ENCODE peak calls at places on chromosomes 12 and 14, in six cellular contexts. One of them, this sample, is unnamed.

GRCh38 chr12:122852336-122853275 is 17.3 kb downstream of the HIP1R start:
- DNase-seq in stimulated activated CD4-positive, alpha-beta T cell treated with anti-CD3 and anti-CD28 coated beads, Interleukin-2, amount 100 ng/mL, for 4 hours: no peak
- DNase-seq in cardiac muscle cell: no peak
- DNase-seq in HEK293T: no peak
- DNase-seq in hepatocyte: no peak
- DNase-seq in RPMI8226: no peak
- DNase-seq in this sample: no peak

GRCh38 chr14:77882098-77882497 is 82.2 kb downstream of the ADCK1 start:
- DNase-seq in stimulated activated CD4-positive, alpha-beta T cell treated with anti-CD3 and anti-CD28 coated beads, Interleukin-2, amount 100 ng/mL, for 4 hours: no peak
- DNase-seq in cardiac muscle cell: peak; percentile 14
- DNase-seq in HEK293T: no peak
- DNase-seq in hepatocyte: peak; percentile 39
- DNase-seq in RPMI8226: peak; percentile 69
- DNase-seq in this sample: no peak

GRCh38 chr12:80044694-80045046 is 54.7 kb upstream of the OTOGL start:
- DNase-seq in stimulated activated CD4-positive, alpha-beta T cell treated with anti-CD3 and anti-CD28 coated beads, Interleukin-2, amount 100 ng/mL, for 4 hours: no peak
- DNase-seq in cardiac muscle cell: peak; percentile 73
- DNase-seq in HEK293T: no peak
- DNase-seq in hepatocyte: no peak
- DNase-seq in RPMI8226: no peak
- DNase-seq in this sample: no peak

GRCh38 chr12:92827836-92828431 is 101.2 kb downstream of the EEA1 start:
- DNase-seq in stimulated activated CD4-positive, alpha-beta T cell treated with anti-CD3 and anti-CD28 coated beads, Interleukin-2, amount 100 ng/mL, for 4 hours: peak; percentile 16
- DNase-seq in cardiac muscle cell: peak; percentile 68
- DNase-seq in HEK293T: peak; percentile 45
- DNase-seq in hepatocyte: peak; percentile 43
- DNase-seq in RPMI8226: peak; percentile 49
- DNase-seq in this sample: peak; percentile 54

GRCh38 chr12:124392271-124392990 is 97.5 kb downstream of the RFLNA start:
- DNase-seq in stimulated activated CD4-positive, alpha-beta T cell treated with anti-CD3 and anti-CD28 coated beads, Interleukin-2, amount 100 ng/mL, for 4 hours: no peak
- DNase-seq in cardiac muscle cell: no peak
- DNase-seq in HEK293T: peak; percentile 29
- DNase-seq in hepatocyte: no peak
- DNase-seq in RPMI8226: no peak
- DNase-seq in this sample: peak; percentile 8

GRCh38 chr12:121145221-121145620 is 12.5 kb downstream of the P2RX7 start:
- DNase-seq in stimulated activated CD4-positive, alpha-beta T cell treated with anti-CD3 and anti-CD28 coated beads, Interleukin-2, amount 100 ng/mL, for 4 hours: peak; percentile 26
- DNase-seq in cardiac muscle cell: peak; percentile 35
- DNase-seq in HEK293T: no peak
- DNase-seq in hepatocyte: no peak
- DNase-seq in RPMI8226: no peak
- DNase-seq in this sample: no peak

GRCh38 chr14:65260786-65261185 is 151.7 kb upstream of the FUT8 start:
- DNase-seq in stimulated activated CD4-positive, alpha-beta T cell treated with anti-CD3 and anti-CD28 coated beads, Interleukin-2, amount 100 ng/mL, for 4 hours: no peak
- DNase-seq in cardiac muscle cell: peak; percentile 60
- DNase-seq in HEK293T: no peak
- DNase-seq in hepatocyte: no peak
- DNase-seq in RPMI8226: no peak
- DNase-seq in this sample: no peak

GRCh38 chr12:66653801-66654200 is 25.1 kb downstream of the GRIP1 start:
- DNase-seq in stimulated activated CD4-positive, alpha-beta T cell treated with anti-CD3 and anti-CD28 coated beads, Interleukin-2, amount 100 ng/mL, for 4 hours: no peak
- DNase-seq in cardiac muscle cell: no peak
- DNase-seq in HEK293T: no peak
- DNase-seq in hepatocyte: no peak
- DNase-seq in RPMI8226: no peak
- DNase-seq in this sample: no peak

GRCh38 chr14:63986789-63987533 is 134.2 kb downstream of the SYNE2 start:
- DNase-seq in stimulated activated CD4-positive, alpha-beta T cell treated with anti-CD3 and anti-CD28 coated beads, Interleukin-2, amount 100 ng/mL, for 4 hours: no peak
- DNase-seq in cardiac muscle cell: peak; percentile 93
- DNase-seq in HEK293T: no peak
- DNase-seq in hepatocyte: peak; percentile 30
- DNase-seq in RPMI8226: no peak
- DNase-seq in this sample: no peak

GRCh38 chr12:92369061-92369460 is 223.4 kb upstream of the BTG1 start:
- DNase-seq in stimulated activated CD4-positive, alpha-beta T cell treated with anti-CD3 and anti-CD28 coated beads, Interleukin-2, amount 100 ng/mL, for 4 hours: no peak
- DNase-seq in cardiac muscle cell: no peak
- DNase-seq in HEK293T: no peak
- DNase-seq in hepatocyte: no peak
- DNase-seq in RPMI8226: no peak
- DNase-seq in this sample: no peak

GRCh38 chr12:75260316-75260715 is 50.7 kb upstream of the KCNC2 start:
- DNase-seq in stimulated activated CD4-positive, alpha-beta T cell treated with anti-CD3 and anti-CD28 coated beads, Interleukin-2, amount 100 ng/mL, for 4 hours: no peak
- DNase-seq in cardiac muscle cell: no peak
- DNase-seq in HEK293T: no peak
- DNase-seq in hepatocyte: no peak
- DNase-seq in RPMI8226: no peak
- DNase-seq in this sample: no peak

GRCh38 chr12:50740307-50740706 is 23.6 kb upstream of the ATF1 start:
- DNase-seq in stimulated activated CD4-positive, alpha-beta T cell treated with anti-CD3 and anti-CD28 coated beads, Interleukin-2, amount 100 ng/mL, for 4 hours: no peak
- DNase-seq in cardiac muscle cell: no peak
- DNase-seq in HEK293T: no peak
- DNase-seq in hepatocyte: no peak
- DNase-seq in RPMI8226: no peak
- DNase-seq in this sample: no peak

GRCh38 chr14:91257328-91258020 is 13.0 kb upstream of the GPR68 start:
- DNase-seq in stimulated activated CD4-positive, alpha-beta T cell treated with anti-CD3 and anti-CD28 coated beads, Interleukin-2, amount 100 ng/mL, for 4 hours: no peak
- DNase-seq in cardiac muscle cell: no peak
- DNase-seq in HEK293T: no peak
- DNase-seq in hepatocyte: peak; percentile 18
- DNase-seq in RPMI8226: no peak
- DNase-seq in this sample: no peak

GRCh38 chr12:24488091-24488596 is 460.8 kb downstream of the BCAT1 start:
- DNase-seq in stimulated activated CD4-positive, alpha-beta T cell treated with anti-CD3 and anti-CD28 coated beads, Interleukin-2, amount 100 ng/mL, for 4 hours: no peak
- DNase-seq in cardiac muscle cell: no peak
- DNase-seq in HEK293T: no peak
- DNase-seq in hepatocyte: no peak
- DNase-seq in RPMI8226: no peak
- DNase-seq in this sample: no peak

GRCh38 chr12:68290126-68290525 is 36.7 kb upstream of the IL22 start:
- DNase-seq in stimulated activated CD4-positive, alpha-beta T cell treated with anti-CD3 and anti-CD28 coated beads, Interleukin-2, amount 100 ng/mL, for 4 hours: peak; percentile 22
- DNase-seq in cardiac muscle cell: no peak
- DNase-seq in HEK293T: no peak
- DNase-seq in hepatocyte: no peak
- DNase-seq in RPMI8226: no peak
- DNase-seq in this sample: no peak

GRCh38 chr14:81062816-81063215 is 107.4 kb downstream of the TSHR start:
- DNase-seq in stimulated activated CD4-positive, alpha-beta T cell treated with anti-CD3 and anti-CD28 coated beads, Interleukin-2, amount 100 ng/mL, for 4 hours: no peak
- DNase-seq in cardiac muscle cell: no peak
- DNase-seq in HEK293T: peak; percentile 12
- DNase-seq in hepatocyte: peak; percentile 3
- DNase-seq in RPMI8226: peak; percentile 33
- DNase-seq in this sample: peak; percentile 72

GRCh38 chr14:49926803-49927202 is 33.9 kb downstream of the ARF6 start:
- DNase-seq in stimulated activated CD4-positive, alpha-beta T cell treated with anti-CD3 and anti-CD28 coated beads, Interleukin-2, amount 100 ng/mL, for 4 hours: no peak
- DNase-seq in cardiac muscle cell: no peak
- DNase-seq in HEK293T: no peak
- DNase-seq in hepatocyte: no peak
- DNase-seq in RPMI8226: no peak
- DNase-seq in this sample: no peak

GRCh38 chr14:90495357-90496276 is 98.8 kb downstream of the CALM1 start:
- DNase-seq in stimulated activated CD4-positive, alpha-beta T cell treated with anti-CD3 and anti-CD28 coated beads, Interleukin-2, amount 100 ng/mL, for 4 hours: peak; percentile 5
- DNase-seq in cardiac muscle cell: peak; percentile 82
- DNase-seq in HEK293T: peak; percentile 66
- DNase-seq in hepatocyte: peak; percentile 90
- DNase-seq in RPMI8226: peak; percentile 72
- DNase-seq in this sample: peak; percentile 58

GRCh38 chr14:67411820-67412421 is at the start of gene PLEK2:
- DNase-seq in stimulated activated CD4-positive, alpha-beta T cell treated with anti-CD3 and anti-CD28 coated beads, Interleukin-2, amount 100 ng/mL, for 4 hours: peak; percentile 36
- DNase-seq in cardiac muscle cell: peak; percentile 41
- DNase-seq in HEK293T: no peak
- DNase-seq in hepatocyte: peak; percentile 38
- DNase-seq in RPMI8226: peak; percentile 79
- DNase-seq in this sample: no peak

This sample was measured in OCI-LY7.